ENCODE peak calls at places on chromosomes 12 and 14, in ten cellular contexts. Q, X, Z, L, I, H, J, K, A and M are unnamed samples.

GRCh38 chr12:113152835-113153814 is 3.6 kb downstream of the CFAP73 start:
- DNase-seq in X (peak; percentile 28), Z (peak; percentile 38), H (peak; percentile 71), Q (peak; percentile 63), I (peak; percentile 78), J (peak; percentile 75), A (peak; percentile 70), K (peak; percentile 76), L (peak; percentile 42), M (peak; percentile 79)

GRCh38 chr14:61403411-61403810 is 82.0 kb downstream of the PRKCH start:
- DNase-seq in X (no peak), Q (no peak), A (no peak), J (no peak), K (no peak), L (no peak), Z (no peak), I (no peak), H (no peak), M (no peak)

GRCh38 chr14:23610090-23610814 is 25.9 kb upstream of the DHRS2 start:
- DNase-seq in I (no peak), Q (no peak), L (no peak), J (no peak), Z (no peak), A (no peak), X (no peak), H (no peak), K (no peak), M (no peak)

GRCh38 chr14:36619853-36620252 is 37.4 kb upstream of the NKX2-8 start:
- DNase-seq in L (no peak), A (no peak), X (no peak), I (no peak), Z (no peak), J (no peak), H (no peak), K (no peak), Q (no peak), M (no peak)

GRCh38 chr14:103091041-103091882 is 3.3 kb upstream of the EXOC3L4 start:
- DNase-seq in L (no peak), Z (peak; percentile 73), I (peak; percentile 77), Q (peak; percentile 64), H (peak; percentile 81), X (no peak), J (no peak), A (peak; percentile 48), K (peak; percentile 27), M (peak; percentile 11)

GRCh38 chr14:76113691-76114090 is 38.0 kb upstream of the GPATCH2L start:
- DNase-seq in I (no peak), H (no peak), J (no peak), X (no peak), K (no peak), Q (no peak), Z (no peak), A (no peak), L (no peak), M (no peak)

GRCh38 chr12:47527816-47528215 is 178.0 kb downstream of the RPAP3 start:
- DNase-seq in Z (no peak), H (no peak), L (no peak), A (no peak), I (no peak), X (no peak), Q (no peak), K (peak; percentile 26), J (no peak), M (no peak)

GRCh38 chr12:4734625-4735196 is 14.5 kb downstream of the GALNT8 start:
- DNase-seq in J (no peak), X (no peak), I (no peak), H (no peak), L (no peak), A (no peak), Q (no peak), K (no peak), Z (no peak), M (no peak)

GRCh38 chr12:93645702-93646101 is 31.5 kb upstream of the CRADD start:
- DNase-seq in X (no peak), Z (no peak), I (no peak), L (no peak), J (no peak), A (peak; percentile 57), K (peak; percentile 30), Q (no peak), H (no peak), M (no peak)

GRCh38 chr14:91111443-91111842 is 2.4 kb upstream of the DGLUCY start:
- DNase-seq in X (no peak), I (no peak), J (no peak), L (no peak), Z (no peak), H (no peak), A (no peak), Q (no peak), K (no peak), M (no peak)

GRCh38 chr14:99250636-99251208 is 21.3 kb downstream of the BCL11B start:
- DNase-seq in X (no peak), Z (no peak), L (no peak), K (no peak), Q (no peak), A (no peak), H (peak; percentile 47), I (no peak), J (no peak), M (no peak)

GRCh38 chr12:22535478-22535877 is 8.9 kb downstream of the C2CD5 start:
- DNase-seq in I (no peak), X (no peak), H (no peak), J (no peak), K (no peak), L (no peak), Q (no peak), Z (no peak), A (no peak), M (no peak)

GRCh38 chr12:111322336-111323250 is 46.3 kb downstream of the PHETA1 start:
- DNase-seq in J (peak; percentile 58), H (no peak), X (no peak), Z (no peak), I (no peak), K (no peak), Q (no peak), A (no peak), L (peak; percentile 11), M (peak; percentile 41)

GRCh38 chr12:65594373-65594772 is 229.9 kb upstream of the HMGA2 start:
- DNase-seq in I (no peak), K (no peak), J (no peak), Q (no peak), L (no peak), H (no peak), A (no peak), X (no peak), Z (no peak), M (no peak)

GRCh38 chr12:128829870-128830504 is 6.2 kb upstream of the SLC15A4 start:
- DNase-seq in Q (no peak), L (no peak), K (no peak), Z (no peak), J (peak; percentile 54), X (no peak), I (no peak), A (no peak), H (no peak), M (no peak)

GRCh38 chr14:103070971-103071542 is 13.0 kb upstream of the LBHD2 start:
- DNase-seq in J (no peak), L (no peak), X (no peak), K (no peak), I (peak; percentile 64), Q (no peak), Z (no peak), A (no peak), H (no peak), M (no peak)

GRCh38 chr14:22997676-22998323 is 12.1 kb downstream of the C14orf93 start:
- DNase-seq in I (no peak), A (no peak), K (no peak), X (no peak), Q (no peak), J (no peak), Z (no peak), L (no peak), H (no peak), M (no peak)

GRCh38 chr12:57196439-57196838 is 20.2 kb upstream of the NXPH4 start:
- DNase-seq in X (no peak), K (no peak), A (peak; percentile 33), Z (no peak), L (no peak), J (no peak), Q (no peak), H (no peak), I (no peak), M (no peak)

GRCh38 chr12:88142610-88142991 is 494 bp downstream of the TMTC3 start:
- DNase-seq in Q (peak; percentile 7), I (peak; percentile 59), L (no peak), Z (peak; percentile 16), K (no peak), H (no peak), X (peak; percentile 34), J (peak; percentile 8), A (no peak), M (peak; percentile 23)

GRCh38 chr12:47068539-47068938 is 10.9 kb upstream of the PCED1B start:
- DNase-seq in Z (no peak), Q (no peak), A (peak; percentile 84), X (no peak), L (no peak), K (no peak), I (no peak), J (no peak), H (no peak), M (no peak)

GRCh38 chr12:26239508-26240328 is 44.3 kb downstream of the SSPN start:
- DNase-seq in X (no peak), Z (no peak), Q (no peak), L (no peak), A (peak; percentile 97), I (no peak), H (no peak), K (peak; percentile 97), J (no peak), M (no peak)

GRCh38 chr12:106118-106561 is 39.6 kb downstream of the IQSEC3 start:
- DNase-seq in L (no peak), J (peak; percentile 80), Z (no peak), X (no peak), H (no peak), K (no peak), Q (no peak), I (no peak), A (no peak), M (peak; percentile 87)

GRCh38 chr12:31729728-31730127 is 907 bp upstream of the AMN1 start:
- DNase-seq in Q (no peak), X (no peak), Z (no peak), H (no peak), I (no peak), J (no peak), K (no peak), A (no peak), L (no peak), M (no peak)

GRCh38 chr12:68428724-68429580 is 96.8 kb upstream of the MDM1 start:
- DNase-seq in K (peak; percentile 76), J (no peak), A (no peak), I (no peak), L (no peak), Z (no peak), H (no peak), X (no peak), Q (no peak), M (no peak)